ENCODE peak calls at places on chromosomes 4 and X, in nine cellular contexts. D is fibroblast of lung, S is ureter, H is EH, L is kidney epithelial cell, R is WERI-Rb-1, Y is hepatocyte, P is MV-4-11, I is SW 1271. Z is an unnamed sample.

GRCh38 chrX:19386679-19387078 is 43.0 kb downstream of the PDHA1 start:
- DNase-seq in D (no peak), S (no peak), H (no peak), L (no peak), R (no peak), Y (no peak), P (no peak), I (no peak), Z (no peak)

GRCh38 chrX:71282514-71283408 is 674 bp upstream of the NONO start:
- DNase-seq in D (peak; percentile 66), S (no peak), H (no peak), L (peak; percentile 51), R (no peak), Y (peak; percentile 38), P (no peak), I (peak; percentile 53), Z (no peak)

GRCh38 chr4:112765317-112765989 is 128.5 kb downstream of the LARP7 start:
- DNase-seq in D (peak; percentile 12), S (no peak), H (peak; percentile 24), L (no peak), R (no peak), Y (peak; percentile 40), P (no peak), I (peak; percentile 48), Z (peak; percentile 5)

GRCh38 chr4:169314906-169315305 is 44.1 kb upstream of the SH3RF1 start:
- DNase-seq in D (peak; percentile 67), S (peak; percentile 84), H (peak; percentile 76), L (peak; percentile 32), R (no peak), Y (peak; percentile 87), P (no peak), I (no peak), Z (no peak)

GRCh38 chrX:23901065-23901464 is 6.7 kb downstream of the APOO start:
- DNase-seq in D (peak; percentile 87), S (peak; percentile 46), H (peak; percentile 70), L (peak; percentile 78), R (no peak), Y (peak; percentile 58), P (peak; percentile 17), I (peak; percentile 62), Z (no peak)

GRCh38 chr4:8645753-8646124 is 53.2 kb downstream of the CPZ start:
- DNase-seq in D (no peak), S (no peak), H (no peak), L (no peak), R (no peak), Y (no peak), P (no peak), I (no peak), Z (no peak)

GRCh38 chrX:71493111-71493613 is 39.7 kb upstream of the OGT start:
- DNase-seq in D (no peak), S (no peak), H (peak; percentile 14), L (no peak), R (no peak), Y (no peak), P (peak; percentile 22), I (no peak), Z (no peak)

GRCh38 chrX:49040376-49040955 is 2.7 kb downstream of the TFE3 start:
- DNase-seq in D (peak; percentile 30), S (no peak), H (peak; percentile 49), L (no peak), R (no peak), Y (no peak), P (no peak), I (no peak), Z (no peak)

GRCh38 chr4:138398297-138398696 is 156.1 kb upstream of the SLC7A11 start:
- DNase-seq in D (no peak), S (no peak), H (no peak), L (no peak), R (no peak), Y (no peak), P (no peak), I (no peak), Z (no peak)

GRCh38 chr4:115054836-115055235 is 58.6 kb downstream of the NDST4 start:
- DNase-seq in D (no peak), S (no peak), H (no peak), L (no peak), R (peak; percentile 79), Y (no peak), P (no peak), I (no peak), Z (no peak)

GRCh38 chrX:12115377-12115776 is 22.9 kb upstream of the FRMPD4 start:
- DNase-seq in D (no peak), S (no peak), H (no peak), L (no peak), R (peak; percentile 20), Y (no peak), P (no peak), I (no peak), Z (no peak)

GRCh38 chrX:28010875-28011274 is 29.6 kb upstream of the DCAF8L1 start:
- DNase-seq in D (no peak), S (no peak), H (no peak), L (no peak), R (no peak), Y (no peak), P (peak; percentile 72), I (no peak), Z (no peak)

GRCh38 chrX:78831523-78831922 is 84.0 kb downstream of the LPAR4 start:
- DNase-seq in D (no peak), S (no peak), H (no peak), L (no peak), R (no peak), Y (no peak), P (no peak), I (no peak), Z (no peak)

GRCh38 chrX:149937881-149938426 is 337 bp downstream of the EOLA2 start:
- DNase-seq in D (peak; percentile 11), S (peak; percentile 46), H (no peak), L (no peak), R (peak; percentile 8), Y (peak; percentile 37), P (no peak), I (no peak), Z (peak; percentile 23)

GRCh38 chrX:38312436-38312835 is 14.9 kb downstream of the RPGR start:
- DNase-seq in D (peak; percentile 66), S (no peak), H (peak; percentile 88), L (peak; percentile 25), R (no peak), Y (no peak), P (no peak), I (peak; percentile 60), Z (no peak)

GRCh38 chr4:114615435-114615834 is 16.8 kb downstream of the UGT8 start:
- DNase-seq in D (no peak), S (no peak), H (no peak), L (no peak), R (no peak), Y (peak; percentile 38), P (no peak), I (no peak), Z (no peak)

GRCh38 chr4:184348311-184349233 is 125.8 kb downstream of the IRF2 start:
- DNase-seq in D (peak; percentile 25), S (peak; percentile 79), H (no peak), L (no peak), R (peak; percentile 55), Y (peak; percentile 87), P (no peak), I (no peak), Z (no peak)

GRCh38 chrX:103360092-103360491 is 3.8 kb downstream of the TCEAL9 start:
- DNase-seq in D (no peak), S (no peak), H (no peak), L (no peak), R (no peak), Y (no peak), P (no peak), I (no peak), Z (no peak)

GRCh38 chr4:86959588-86960500 is 25.0 kb downstream of the AFF1 start:
- DNase-seq in D (no peak), S (no peak), H (peak; percentile 25), L (no peak), R (no peak), Y (no peak), P (no peak), I (no peak), Z (no peak)

GRCh38 chrX:39152106-39152649 is 350.9 kb downstream of the MID1IP1 start:
- DNase-seq in D (no peak), S (no peak), H (peak; percentile 4), L (no peak), R (peak; percentile 61), Y (peak; percentile 28), P (no peak), I (no peak), Z (peak; percentile 35)

GRCh38 chr4:33369366-33369899 is 2649.3 kb downstream of the PCDH7 start:
- DNase-seq in D (peak; percentile 90), S (no peak), H (peak; percentile 6), L (peak; percentile 35), R (no peak), Y (peak; percentile 23), P (no peak), I (no peak), Z (no peak)

GRCh38 chr4:28772066-28772465 is 1911.4 kb downstream of the STIM2 start:
- DNase-seq in D (peak; percentile 82), S (no peak), H (peak; percentile 78), L (peak; percentile 58), R (no peak), Y (no peak), P (no peak), I (no peak), Z (no peak)

GRCh38 chr4:112031712-112032328 is 113.4 kb upstream of the FAM241A start:
- DNase-seq in D (peak; percentile 41), S (no peak), H (peak; percentile 61), L (no peak), R (peak; percentile 46), Y (peak; percentile 80), P (peak; percentile 32), I (peak; percentile 30), Z (no peak)

GRCh38 chrX:53160297-53160983 is 64.6 kb downstream of the KDM5C start:
- DNase-seq in D (peak; percentile 3), S (no peak), H (no peak), L (no peak), R (no peak), Y (no peak), P (no peak), I (no peak), Z (no peak)

GRCh38 chr4:137531121-137531520 is 1.2 kb downstream of the PCDH18 start:
- DNase-seq in D (peak; percentile 30), S (no peak), H (peak; percentile 71), L (no peak), R (no peak), Y (peak; percentile 57), P (no peak), I (no peak), Z (no peak)

GRCh38 chr4:170090667-170091052 is 904 bp upstream of the AADAT start:
- DNase-seq in D (peak; percentile 53), S (no peak), H (peak; percentile 46), L (no peak), R (no peak), Y (no peak), P (no peak), I (no peak), Z (no peak)

GRCh38 chrX:20382518-20383291 is 116.0 kb upstream of the RPS6KA3 start:
- DNase-seq in D (no peak), S (no peak), H (no peak), L (no peak), R (no peak), Y (peak; percentile 27), P (no peak), I (no peak), Z (no peak)

GRCh38 chr4:914531-914930 is 17.6 kb downstream of the GAK start:
- DNase-seq in D (no peak), S (no peak), H (no peak), L (no peak), R (no peak), Y (no peak), P (no peak), I (no peak), Z (no peak)

Z was measured in DND-41.